ENCODE peak calls at places on chromosomes 16 and 17, in ten cellular contexts. V is dorsolateral prefrontal cortex; W is ACHN; A is activated naive CD4-positive, alpha-beta T cell treated with anti-CD3 and anti-CD28 coated beads for 36 hours; X is activated effector memory CD4-positive, alpha-beta T cell treated with anti-CD3 and anti-CD28 coated beads, Interleukin-2, amount 50 U/mL, for 16 hours; P is A549; M is substantia nigra; Y is AG20443; E is EL; F is hypothalamus. S is an unnamed sample.

GRCh38 chr17:53655591-53655990 is 167.1 kb upstream of the KIF2B start:
- DNase-seq in W (peak), A (no peak), X (no peak), M (no peak), P (no peak), Y (no peak), V (no peak), F (no peak), E (peak), S (no peak)

GRCh38 chr17:48103379-48103715 is 2.1 kb upstream of the CBX1 start:
- DNase-seq in V (no peak), E (no peak), A (no peak), W (no peak), Y (no peak), X (no peak), P (no peak), F (no peak), M (no peak), S (no peak)

GRCh38 chr17:81667754-81668153 is 1.2 kb downstream of the CCDC137 start:
- DNase-seq in Y (no peak), P (no peak), W (no peak), V (no peak), F (no peak), A (no peak), X (no peak), M (no peak), E (no peak), S (peak)

GRCh38 chr16:15422222-15422621 is 12.2 kb upstream of the BMERB1 start:
- DNase-seq in A (no peak), X (no peak), F (no peak), V (no peak), Y (no peak), E (no peak), M (no peak), P (no peak), W (no peak), S (no peak)

GRCh38 chr16:83015871-83016270 is 389.1 kb downstream of the CDH13 start:
- DNase-seq in Y (peak), X (no peak), E (peak), V (no peak), A (no peak), W (no peak), P (no peak), M (no peak), F (no peak), S (no peak)

GRCh38 chr16:89711601-89712475 is 8.9 kb downstream of the VPS9D1 start:
- DNase-seq in P (peak), M (peak), E (peak), V (no peak), W (no peak), X (peak), Y (peak), A (peak), F (no peak), S (peak)

GRCh38 chr16:3668626-3669025 is 14.1 kb downstream of the DNASE1 start:
- DNase-seq in E (no peak), P (no peak), A (no peak), V (no peak), W (no peak), Y (no peak), F (no peak), X (no peak), M (no peak), S (no peak)

GRCh38 chr16:67150058-67150832 is 553 bp downstream of the B3GNT9 start:
- DNase-seq in A (peak), Y (peak), V (no peak), X (peak), E (peak), W (no peak), P (peak), F (no peak), M (no peak), S (peak)

GRCh38 chr17:52383493-52384100 is 225.1 kb upstream of the CA10 start:
- DNase-seq in F (peak), X (no peak), E (peak), V (peak), P (peak), M (peak), Y (no peak), A (peak), W (peak), S (peak)

GRCh38 chr16:63890072-63890471 is 1231.8 kb downstream of the CDH11 start:
- DNase-seq in Y (peak), E (peak), X (no peak), P (no peak), W (no peak), V (no peak), M (no peak), A (no peak), F (no peak), S (no peak)

GRCh38 chr17:76481091-76481655 is 13.8 kb downstream of the AANAT start:
- DNase-seq in W (no peak), F (peak), Y (no peak), A (no peak), X (no peak), M (peak), V (peak), P (no peak), E (no peak), S (no peak)

GRCh38 chr16:66477028-66477515 is 50.0 kb downstream of the BEAN1 start:
- DNase-seq in E (no peak), V (no peak), X (no peak), W (no peak), Y (no peak), F (no peak), A (no peak), P (no peak), M (no peak), S (no peak)

GRCh38 chr17:44350733-44351226 is 5.7 kb downstream of the GRN start:
- DNase-seq in A (peak), Y (peak), F (peak), E (peak), M (peak), V (peak), X (peak), P (peak), W (peak), S (peak)

GRCh38 chr17:47733414-47734288 is 615 bp downstream of the TBX21 start:
- DNase-seq in V (no peak), M (no peak), A (no peak), W (no peak), X (peak), P (no peak), F (no peak), Y (no peak), E (no peak), S (peak)

GRCh38 chr16:2037631-2038358 is 9.8 kb downstream of the NTHL1 start:
- DNase-seq in Y (no peak), X (no peak), A (no peak), F (no peak), W (no peak), M (no peak), P (no peak), E (no peak), V (no peak), S (no peak)

GRCh38 chr16:74774223-74775139 is at the start of gene FA2H:
- DNase-seq in E (peak), M (peak), Y (peak), A (peak), P (peak), F (peak), V (peak), W (peak), X (peak), S (peak)

GRCh38 chr16:70432800-70433455 is 6.0 kb downstream of the ST3GAL2 start:
- DNase-seq in P (no peak), A (no peak), E (peak), Y (peak), X (no peak), V (no peak), M (no peak), W (no peak), F (no peak), S (no peak)

GRCh38 chr16:75801307-75801706 is 75.0 kb upstream of the CPHXL start:
- DNase-seq in M (no peak), F (no peak), W (peak), X (no peak), Y (no peak), A (no peak), E (no peak), V (no peak), P (no peak), S (no peak)

GRCh38 chr16:56911771-56912541 is 20.0 kb upstream of the HERPUD1 start:
- DNase-seq in M (peak), V (no peak), F (peak), A (no peak), E (peak), Y (peak), P (no peak), W (peak), X (no peak), S (peak)

GRCh38 chr16:23771642-23772041 is 16.8 kb downstream of the CHP2 start:
- DNase-seq in X (no peak), Y (no peak), M (no peak), V (no peak), E (no peak), F (no peak), W (no peak), P (no peak), A (no peak), S (no peak)

GRCh38 chr17:49858796-49859195 is 10.9 kb upstream of the TAC4 start:
- DNase-seq in F (no peak), Y (no peak), E (no peak), M (no peak), A (no peak), V (no peak), X (no peak), W (no peak), P (no peak), S (no peak)

GRCh38 chr16:55217392-55217791 is 106.6 kb upstream of the IRX6 start:
- DNase-seq in Y (no peak), P (no peak), M (no peak), W (no peak), E (no peak), X (no peak), V (no peak), A (no peak), F (no peak), S (no peak)

GRCh38 chr16:67447508-67448076 is 16.7 kb downstream of the HSD11B2 start:
- DNase-seq in V (no peak), W (peak), E (peak), M (peak), P (peak), X (peak), Y (peak), A (peak), F (peak), S (peak)

GRCh38 chr16:1991588-1992474 is 2.1 kb downstream of the SYNGR3 start:
- DNase-seq in F (peak), W (peak), Y (peak), X (peak), M (peak), E (peak), P (peak), A (peak), V (peak), S (peak)

GRCh38 chr17:17742133-17742621 is 60.9 kb downstream of the RAI1 start:
- DNase-seq in W (no peak), X (no peak), Y (peak), V (no peak), M (peak), E (no peak), F (peak), P (no peak), A (no peak), S (no peak)

S was measured in stimulated activated naive CD8-positive, alpha-beta T cell treated with anti-CD3 and anti-CD28 coated beads, Interleukin-15, Interleukin-2, amounts not matched to agents 100 U/mL and 50 U/mL, for 24 hours.